ENCODE peak calls at places on chromosomes 1 and 21, in seven cellular contexts. One of them, this sample, is unnamed. For H3K4me1, the result is how much of the 10 kb centered on the place peaks cover.

GRCh38 chr1:4627353-4627752 is 27.1 kb upstream of the AJAP1 start:
- DNase-seq in uterus: no peak
- DNase-seq in Panc1: no peak
- DNase-seq in fibroblast of lung: no peak
- DNase-seq in sigmoid colon: peak
- DNase-seq in IMR-90: no peak
- DNase-seq in HepG2: no peak
- DNase-seq in this sample: peak

GRCh38 chr1:89518116-89518780 is 6.4 kb upstream of the LRRC8B start:
- DNase-seq in fibroblast of lung: peak
- DNase-seq in Panc1: no peak
- DNase-seq in IMR-90: peak
- DNase-seq in HepG2: no peak
- DNase-seq in sigmoid colon: no peak
- DNase-seq in uterus: no peak
- DNase-seq in this sample: no peak

GRCh38 chr1:174931214-174931613 is 68.5 kb upstream of the CACYBP start:
- DNase-seq in Panc1: no peak
- DNase-seq in HepG2: no peak
- DNase-seq in IMR-90: no peak
- DNase-seq in fibroblast of lung: no peak
- DNase-seq in uterus: no peak
- DNase-seq in sigmoid colon: no peak
- DNase-seq in this sample: no peak

GRCh38 chr1:24898152-24898908 is 31.7 kb downstream of the RUNX3 start:
- DNase-seq in IMR-90: peak
- DNase-seq in uterus: no peak
- DNase-seq in fibroblast of lung: peak
- DNase-seq in Panc1: peak
- DNase-seq in HepG2: no peak
- DNase-seq in sigmoid colon: no peak
- DNase-seq in this sample: peak

GRCh38 chr1:243542726-243543415 is 287.0 kb downstream of the SDCCAG8 start:
- DNase-seq in Panc1: no peak
- DNase-seq in HepG2: no peak
- DNase-seq in IMR-90: no peak
- DNase-seq in sigmoid colon: no peak
- DNase-seq in uterus: no peak
- DNase-seq in fibroblast of lung: no peak
- DNase-seq in this sample: no peak

GRCh38 chr1:116919802-116920201 is 10.1 kb downstream of the PTGFRN start:
- DNase-seq in uterus: no peak
- DNase-seq in Panc1: no peak
- DNase-seq in sigmoid colon: peak
- DNase-seq in fibroblast of lung: no peak
- DNase-seq in IMR-90: no peak
- DNase-seq in HepG2: peak
- DNase-seq in this sample: peak

GRCh38 chr1:183197762-183198161 is 11.7 kb downstream of the LAMC2 start:
- DNase-seq in sigmoid colon: no peak
- DNase-seq in fibroblast of lung: no peak
- DNase-seq in HepG2: no peak
- DNase-seq in IMR-90: no peak
- DNase-seq in uterus: no peak
- DNase-seq in Panc1: no peak
- DNase-seq in this sample: no peak

GRCh38 chr1:47389735-47390134 is 26.4 kb upstream of the FOXE3 start:
- DNase-seq in Panc1: no peak
- DNase-seq in IMR-90: no peak
- DNase-seq in fibroblast of lung: no peak
- DNase-seq in HepG2: peak
- DNase-seq in sigmoid colon: no peak
- DNase-seq in uterus: no peak
- DNase-seq in this sample: no peak

GRCh38 chr1:201546093-201546492 is 7.2 kb downstream of the NAV1 start:
- DNase-seq in uterus: no peak
- DNase-seq in IMR-90: no peak
- DNase-seq in Panc1: no peak
- DNase-seq in sigmoid colon: no peak
- DNase-seq in fibroblast of lung: no peak
- DNase-seq in HepG2: no peak
- DNase-seq in this sample: peak

GRCh38 chr1:152052606-152053005 is 15.8 kb upstream of the S100A11 start:
- DNase-seq in IMR-90: peak
- DNase-seq in fibroblast of lung: peak
- DNase-seq in HepG2: peak
- DNase-seq in Panc1: no peak
- DNase-seq in sigmoid colon: peak
- DNase-seq in uterus: peak
- DNase-seq in this sample: peak

GRCh38 chr1:22018583-22019559 is 17.4 kb downstream of the CELA3A start:
- DNase-seq in IMR-90: peak
- DNase-seq in sigmoid colon: peak
- DNase-seq in Panc1: peak
- DNase-seq in fibroblast of lung: peak
- DNase-seq in uterus: no peak
- DNase-seq in HepG2: no peak
- DNase-seq in this sample: no peak

GRCh38 chr1:29398431-29398830 is 162.1 kb downstream of the PTPRU start:
- DNase-seq in sigmoid colon: no peak
- DNase-seq in IMR-90: no peak
- DNase-seq in HepG2: no peak
- DNase-seq in fibroblast of lung: peak
- DNase-seq in Panc1: no peak
- DNase-seq in uterus: no peak
- DNase-seq in this sample: no peak

GRCh38 chr1:60388092-60388987 is 314.8 kb upstream of the C1orf87 start:
- DNase-seq in sigmoid colon: no peak
- DNase-seq in IMR-90: no peak
- DNase-seq in fibroblast of lung: no peak
- DNase-seq in Panc1: no peak
- DNase-seq in uterus: no peak
- DNase-seq in HepG2: no peak
- DNase-seq in this sample: peak

GRCh38 chr1:85502171-85502570 is 37.2 kb upstream of the DDAH1 start:
- DNase-seq in Panc1: no peak
- DNase-seq in uterus: no peak
- DNase-seq in fibroblast of lung: peak
- DNase-seq in sigmoid colon: no peak
- DNase-seq in IMR-90: peak
- DNase-seq in HepG2: peak
- DNase-seq in this sample: no peak

GRCh38 chr1:213060836-213061235 is 9.8 kb downstream of the RPS6KC1 start:
- DNase-seq in sigmoid colon: no peak
- DNase-seq in uterus: no peak
- DNase-seq in IMR-90: no peak
- DNase-seq in HepG2: no peak
- DNase-seq in fibroblast of lung: no peak
- DNase-seq in Panc1: no peak
- DNase-seq in this sample: no peak

GRCh38 chr21:35025206-35026152 is 23.6 kb downstream of the RUNX1 start:
- DNase-seq in Panc1: no peak
- DNase-seq in sigmoid colon: no peak
- DNase-seq in IMR-90: no peak
- DNase-seq in HepG2: no peak
- DNase-seq in fibroblast of lung: no peak
- DNase-seq in uterus: no peak
- DNase-seq in this sample: peak

DNA sequence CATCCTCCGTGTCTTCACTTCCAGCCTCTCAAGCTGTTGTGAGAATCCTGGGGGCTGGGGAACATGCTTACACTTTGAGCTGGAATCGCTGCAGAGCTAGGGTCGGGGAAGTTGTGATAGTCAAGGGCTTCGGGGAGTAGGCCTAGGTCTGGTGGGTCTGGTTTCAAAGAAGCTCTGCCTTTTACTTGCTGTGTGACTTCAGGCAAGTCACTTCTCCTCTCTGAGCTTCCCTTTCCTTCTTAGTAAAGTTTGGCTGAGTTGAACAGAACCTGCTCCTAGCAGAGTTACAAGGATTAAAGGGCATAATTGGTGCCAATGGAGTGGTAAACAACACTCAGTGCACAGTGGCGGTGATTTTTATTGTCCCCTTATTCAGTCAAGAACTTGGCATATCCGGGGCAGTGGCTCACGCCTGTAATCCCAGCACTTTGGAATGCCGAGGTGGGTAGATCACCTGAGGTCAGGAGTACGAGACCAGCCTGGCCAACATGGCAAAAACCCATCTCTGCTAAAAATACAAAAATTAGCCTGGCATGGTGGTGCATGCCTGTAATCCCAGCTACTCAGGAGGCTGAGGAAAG is 25.7 kb downstream of the ARHGEF19 start:
- DNase-seq in HepG2: no peak
- DNase-seq in fibroblast of lung: no peak
- DNase-seq in Panc1: no peak
- DNase-seq in sigmoid colon: no peak
- DNase-seq in uterus: no peak
- DNase-seq in IMR-90: no peak
- DNase-seq in this sample: no peak
- H3K4me1 ChIP-seq in HepG2: half or more
- H3K4me1 ChIP-seq in fibroblast of lung: under half
- H3K4me1 ChIP-seq in Panc1: half or more
- H3K4me1 ChIP-seq in sigmoid colon: under half
- H3K4me1 ChIP-seq in uterus: under half
- H3K4me1 ChIP-seq in IMR-90: under half
- H3K4me1 ChIP-seq in this sample: under half

DNA sequence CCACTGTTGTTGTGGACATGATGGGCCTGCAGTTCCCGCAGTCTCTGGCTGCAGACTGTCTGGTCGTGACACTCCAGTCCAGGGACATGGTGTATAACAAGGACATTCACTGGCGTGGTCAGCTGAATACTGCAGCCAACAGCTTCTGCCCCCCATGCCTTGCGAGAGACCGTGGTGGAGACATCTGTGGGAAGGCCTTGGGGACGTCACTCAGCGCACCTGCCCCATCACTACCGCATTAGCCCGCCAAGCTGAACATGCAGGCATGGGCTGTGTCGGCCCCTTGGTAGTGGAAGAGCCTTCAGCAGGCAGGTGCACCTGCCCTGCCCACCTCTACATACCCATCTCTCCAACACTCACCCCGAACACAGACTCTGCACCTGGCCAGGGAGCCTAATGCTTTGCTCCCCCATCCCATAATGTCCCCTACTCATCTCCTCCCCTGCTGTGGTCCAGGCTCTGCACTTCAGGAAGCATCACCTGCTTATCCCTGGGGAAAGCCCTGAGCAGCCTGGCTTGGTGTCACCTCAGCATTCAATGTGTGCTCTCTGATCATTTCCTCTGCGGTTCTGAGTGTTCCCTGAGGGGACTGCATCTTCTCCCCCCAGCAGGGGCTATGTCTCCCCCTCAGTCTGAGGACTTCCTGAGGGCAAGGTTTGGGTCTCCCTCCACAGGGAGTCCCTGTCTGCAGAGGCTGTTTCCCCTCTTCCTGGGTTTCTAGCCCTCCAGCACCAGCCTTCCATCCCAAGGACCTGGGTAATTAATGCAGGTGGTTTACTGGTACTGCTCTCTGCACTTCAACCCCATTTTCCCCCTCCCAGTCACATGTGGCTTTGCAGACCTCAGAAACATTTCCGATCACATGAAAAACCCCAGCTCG is 3.2 kb downstream of the PGLYRP4 start:
- DNase-seq in Panc1: no peak
- DNase-seq in IMR-90: no peak
- DNase-seq in sigmoid colon: no peak
- DNase-seq in uterus: no peak
- DNase-seq in fibroblast of lung: no peak
- DNase-seq in HepG2: no peak
- DNase-seq in this sample: no peak
- H3K4me1 ChIP-seq in Panc1: under half
- H3K4me1 ChIP-seq in IMR-90: under half
- H3K4me1 ChIP-seq in sigmoid colon: under half
- H3K4me1 ChIP-seq in uterus: under half
- H3K4me1 ChIP-seq in fibroblast of lung: under half
- H3K4me1 ChIP-seq in HepG2: under half
- H3K4me1 ChIP-seq in this sample: under half

DNA sequence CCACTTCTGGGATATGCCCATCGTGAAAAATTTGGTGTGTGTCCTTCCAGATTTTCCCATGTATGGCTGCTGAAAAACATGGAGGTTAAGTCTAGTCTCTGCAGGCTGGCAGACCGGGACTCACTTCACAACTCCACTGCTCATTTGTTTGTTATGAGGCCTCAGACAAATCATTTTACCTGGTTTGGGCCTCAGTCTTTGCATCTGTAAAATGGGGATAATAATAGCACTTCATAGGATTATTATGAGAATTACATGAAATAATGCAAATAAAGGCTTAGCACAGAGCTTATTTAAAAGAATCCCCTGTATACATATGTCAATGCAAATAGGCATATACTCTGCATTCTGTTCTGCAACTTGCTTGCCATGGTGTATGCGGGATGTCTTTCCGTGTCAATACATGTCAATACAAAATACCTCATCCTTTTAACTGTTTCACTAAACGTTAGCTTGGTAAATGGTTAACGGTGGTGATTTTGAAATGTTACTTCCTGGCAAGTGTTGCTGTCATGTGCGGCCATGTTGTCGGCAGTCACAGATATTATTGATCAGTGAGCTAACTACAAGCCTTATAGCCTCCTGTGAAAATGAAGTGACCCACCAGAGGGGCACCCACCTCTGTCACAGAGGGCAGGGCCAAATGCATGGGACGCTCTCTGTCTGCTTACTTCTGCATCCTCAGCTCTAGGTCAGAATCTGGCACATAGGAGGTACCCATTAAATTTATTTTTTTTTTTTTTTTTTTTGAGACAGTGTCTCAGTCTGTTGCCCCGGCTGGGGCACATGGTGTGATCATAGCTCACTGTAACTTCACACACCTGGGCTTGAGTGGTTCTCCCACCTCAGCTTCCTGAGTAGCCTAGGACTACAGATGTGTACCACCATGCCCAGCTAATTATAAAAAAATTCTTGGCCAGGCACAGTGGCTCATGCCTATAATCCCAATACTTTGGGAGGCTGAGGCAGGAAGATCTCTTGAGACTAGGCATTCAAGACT is 4.3 kb downstream of the LCK start:
- DNase-seq in uterus: no peak
- DNase-seq in Panc1: no peak
- DNase-seq in fibroblast of lung: no peak
- DNase-seq in IMR-90: no peak
- DNase-seq in sigmoid colon: no peak
- DNase-seq in HepG2: peak
- DNase-seq in this sample: no peak
- H3K4me1 ChIP-seq in uterus: under half
- H3K4me1 ChIP-seq in Panc1: under half
- H3K4me1 ChIP-seq in fibroblast of lung: under half
- H3K4me1 ChIP-seq in IMR-90: under half
- H3K4me1 ChIP-seq in sigmoid colon: under half
- H3K4me1 ChIP-seq in HepG2: half or more
- H3K4me1 ChIP-seq in this sample: under half

DNA sequence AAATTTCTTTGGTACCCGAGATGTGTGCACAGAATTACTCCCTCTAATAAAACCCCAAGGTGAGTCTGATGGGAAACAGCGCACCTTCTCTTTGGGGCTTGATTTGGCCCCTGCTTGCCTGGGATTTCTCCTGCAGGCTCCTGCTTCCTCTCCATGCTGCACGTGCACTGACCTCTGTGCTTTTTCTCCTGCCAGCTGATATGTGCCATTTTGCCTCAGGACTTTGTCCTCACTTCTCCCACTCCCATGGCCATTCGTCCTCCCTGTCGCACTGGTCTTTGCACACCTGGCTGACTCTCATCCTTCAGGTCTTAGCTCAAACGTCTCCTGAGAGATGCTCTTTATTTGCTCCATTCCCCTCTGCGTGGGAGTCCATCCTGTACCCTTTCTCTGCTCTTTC is 1.2 kb downstream of the CBR1 start:
- DNase-seq in fibroblast of lung: no peak
- DNase-seq in uterus: no peak
- DNase-seq in Panc1: no peak
- DNase-seq in sigmoid colon: no peak
- DNase-seq in IMR-90: no peak
- DNase-seq in HepG2: no peak
- DNase-seq in this sample: no peak
- H3K4me1 ChIP-seq in fibroblast of lung: under half
- H3K4me1 ChIP-seq in uterus: under half
- H3K4me1 ChIP-seq in Panc1: under half
- H3K4me1 ChIP-seq in sigmoid colon: under half
- H3K4me1 ChIP-seq in IMR-90: under half
- H3K4me1 ChIP-seq in HepG2: half or more
- H3K4me1 ChIP-seq in this sample: under half

This sample was measured in endodermal cell.